ENCODE peak calls at places on chromosomes 7 and 10, in six cellular contexts. H is neural progenitor cell, D is IMR-90, G is AG09319, W is glutamatergic neuron, L is PC-3. X is an unnamed sample.

GRCh38 chr7:22127835-22128527 is 182.3 kb upstream of the CDCA7L start:
- DNase-seq in G (no peak), H (no peak), L (no peak), W (no peak), D (no peak), X (no peak)

GRCh38 chr10:132111121-132111731 is 45.5 kb downstream of the JAKMIP3 start:
- DNase-seq in D (no peak), W (no peak), L (no peak), G (no peak), H (no peak), X (no peak)

GRCh38 chr10:70597856-70598815 is 4.4 kb downstream of the PRF1 start:
- DNase-seq in G (no peak), H (no peak), W (no peak), D (no peak), L (no peak), X (no peak)

GRCh38 chr7:3821473-3821872 is 520.4 kb downstream of the SDK1 start:
- DNase-seq in L (no peak), G (no peak), W (no peak), D (no peak), H (no peak), X (no peak)

GRCh38 chr10:128419466-128420019 is 293.3 kb upstream of the MKI67 start:
- DNase-seq in G (no peak), H (no peak), W (no peak), D (no peak), L (no peak), X (no peak)

GRCh38 chr10:22325272-22325947 is 4.5 kb downstream of the BMI1 start:
- DNase-seq in L (peak), W (peak), H (peak), D (peak), G (no peak), X (peak)

GRCh38 chr10:15430969-15431791 is 60.1 kb upstream of the FAM171A1 start:
- DNase-seq in L (no peak), G (no peak), D (no peak), W (no peak), H (no peak), X (no peak)

GRCh38 chr10:62175256-62175655 is 93.4 kb downstream of the RTKN2 start:
- DNase-seq in D (no peak), H (no peak), W (no peak), G (no peak), L (no peak), X (no peak)

GRCh38 chr10:106757521-106757920 is 407.0 kb downstream of the SORCS1 start:
- DNase-seq in G (no peak), D (no peak), H (no peak), W (no peak), L (no peak), X (no peak)

GRCh38 chr10:70132098-70133029 is at the start of gene AIFM2:
- DNase-seq in G (peak), L (peak), W (peak), D (peak), H (peak), X (peak)

GRCh38 chr10:119428789-119429188 is 113.7 kb downstream of the RGS10 start:
- DNase-seq in H (no peak), L (no peak), G (no peak), W (no peak), D (peak), X (no peak)

GRCh38 chr7:7018290-7018689 is 164.1 kb upstream of the C1GALT1 start:
- DNase-seq in H (no peak), D (no peak), L (peak), G (no peak), W (no peak), X (no peak)

GRCh38 chr10:96840841-96841518 is 8.9 kb downstream of the LCOR start:
- DNase-seq in L (peak), W (no peak), D (peak), G (no peak), H (no peak), X (no peak)

GRCh38 chr10:78777466-78778256 is 291.1 kb upstream of the ZMIZ1 start:
- DNase-seq in W (no peak), D (peak), G (no peak), L (peak), H (no peak), X (no peak)

GRCh38 chr10:132417249-132417878 is 20.4 kb downstream of the PWWP2B start:
- DNase-seq in G (no peak), W (no peak), D (no peak), L (no peak), H (no peak), X (no peak)

GRCh38 chr10:58282615-58283014 is 13.7 kb downstream of the CISD1 start:
- DNase-seq in G (no peak), H (no peak), D (no peak), W (no peak), L (no peak), X (no peak)

GRCh38 chr10:90443342-90443741 is 414.5 kb downstream of the HTR7 start:
- DNase-seq in G (no peak), D (no peak), H (no peak), L (no peak), W (no peak), X (no peak)

GRCh38 chr7:50812847-50813475 is 30.3 kb upstream of the GRB10 start:
- DNase-seq in H (no peak), L (peak), W (no peak), G (peak), D (peak), X (no peak)

GRCh38 chr7:34842782-34843181 is 184.8 kb downstream of the NPSR1 start:
- DNase-seq in W (no peak), L (no peak), D (no peak), G (no peak), H (no peak), X (no peak)

GRCh38 chr10:101451589-101452190 is 97.7 kb downstream of the BTRC start:
- DNase-seq in L (no peak), W (peak), D (no peak), G (no peak), H (peak), X (no peak)

GRCh38 chr10:78196964-78197363 is 163.3 kb downstream of the RPS24 start:
- DNase-seq in G (no peak), L (peak), D (peak), W (no peak), H (no peak), X (no peak)

GRCh38 chr7:74494076-74494548 is 40.4 kb downstream of the GTF2IRD1 start:
- DNase-seq in H (no peak), G (no peak), L (no peak), D (no peak), W (no peak), X (no peak)

GRCh38 chr7:93171606-93172226 is 23.5 kb upstream of the SAMD9L start:
- DNase-seq in H (no peak), G (no peak), W (no peak), L (no peak), D (no peak), X (no peak)

GRCh38 chr7:3204526-3204925 is 96.5 kb upstream of the SDK1 start:
- DNase-seq in D (no peak), L (no peak), G (no peak), H (no peak), W (no peak), X (no peak)

GRCh38 chr7:46391215-46391614 is 470.1 kb upstream of the IGFBP3 start:
- DNase-seq in D (peak), L (no peak), H (no peak), W (no peak), G (no peak), X (no peak)
- TF ChIP-seq CTCF in D (no peak), L (no peak), H (no peak), W (no peak), G (no peak), X (no peak)

DNA sequence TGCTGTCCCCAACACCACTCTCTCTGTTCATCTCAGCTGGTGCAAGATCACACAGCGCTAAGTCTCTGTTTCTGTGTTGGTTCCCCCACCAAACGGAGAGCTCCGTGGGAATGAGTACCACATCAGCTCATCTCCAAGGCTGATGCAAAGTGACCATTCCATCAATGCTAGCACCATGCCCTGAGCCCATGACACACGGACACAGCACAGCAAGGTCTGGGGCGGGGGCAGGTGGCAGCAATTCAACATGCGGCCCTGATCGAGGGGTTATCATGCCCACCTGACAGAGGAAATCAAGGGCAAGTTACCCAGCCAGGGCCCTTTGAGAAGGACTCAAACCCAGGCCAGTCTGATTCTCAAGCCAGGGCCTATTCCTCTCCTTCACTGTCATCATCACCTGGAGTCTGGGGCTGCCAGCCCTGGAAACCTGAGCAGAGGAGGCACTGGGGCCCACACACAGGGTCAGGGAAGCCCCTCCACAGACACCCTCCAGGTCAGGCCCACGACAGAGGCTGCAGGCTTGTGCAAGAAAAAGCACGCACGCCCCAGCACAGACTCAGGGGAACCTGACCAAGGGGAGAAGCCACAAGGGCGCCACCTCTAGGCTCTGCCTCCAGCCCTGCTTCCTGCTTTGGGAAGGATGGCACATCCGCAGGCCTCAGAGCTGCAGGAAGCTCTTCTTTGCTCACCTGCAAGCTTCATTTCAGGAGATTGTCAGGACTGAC is 74.8 kb downstream of the GRID1 start:
- DNase-seq in D (no peak), W (peak), G (no peak), H (peak), L (no peak), X (no peak)
- TF ChIP-seq CTCF in D (no peak), W (no peak), G (no peak), H (peak), L (no peak), X (no peak)

DNA sequence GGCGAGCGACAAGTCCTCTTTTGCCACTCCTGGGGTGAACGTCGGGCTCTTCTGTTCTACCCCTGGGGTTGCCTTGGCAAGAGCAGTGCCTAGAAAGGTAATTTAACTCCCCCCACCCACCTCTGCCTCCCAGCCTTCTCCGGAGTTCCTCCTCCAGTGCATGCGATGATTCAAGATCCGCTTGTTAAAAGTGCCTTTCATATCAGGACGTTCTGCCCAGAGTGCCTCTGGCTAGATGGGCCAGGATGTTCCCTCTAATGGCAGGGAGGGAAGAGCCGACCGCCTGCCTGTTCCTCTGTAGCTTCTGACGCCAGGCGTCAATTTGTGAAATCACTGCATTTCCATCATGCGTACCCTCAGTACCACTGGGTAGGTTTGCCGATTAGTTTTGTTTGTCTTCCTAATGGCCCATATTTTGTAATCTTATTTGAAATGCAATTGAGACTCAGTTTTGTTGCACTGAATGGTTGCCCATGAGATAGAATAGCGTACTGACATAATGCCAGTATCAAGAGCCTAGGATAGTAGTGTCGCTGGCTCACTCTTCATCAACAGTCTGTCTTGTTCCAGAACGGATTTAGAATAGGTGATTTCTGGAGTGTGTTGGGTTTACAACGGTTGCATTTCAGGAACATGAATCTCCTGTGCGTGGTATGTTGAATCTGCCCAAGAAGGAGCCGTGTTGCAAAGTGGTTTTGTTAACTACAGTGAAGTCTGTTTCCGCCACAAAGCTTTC is 13.5 kb downstream of the ECHDC3 start:
- DNase-seq in D (no peak), W (no peak), G (no peak), L (no peak), H (no peak), X (no peak)
- TF ChIP-seq CTCF in D (no peak), W (no peak), G (no peak), L (no peak), H (no peak), X (no peak)

GRCh38 chr7:24981544-24981951 is 1.6 kb upstream of the OSBPL3 start:
- DNase-seq in W (peak), G (no peak), H (peak), L (peak), D (peak), X (peak)
- TF ChIP-seq CTCF in W (no peak), G (no peak), H (no peak), L (no peak), D (no peak), X (no peak)

GRCh38 chr10:92839191-92840085 is 8.9 kb upstream of the EXOC6 start:
- DNase-seq in D (peak), H (peak), L (no peak), W (peak), G (peak), X (peak)
- TF ChIP-seq CTCF in D (peak), H (peak), L (peak), W (peak), G (no peak), X (peak)

DNA sequence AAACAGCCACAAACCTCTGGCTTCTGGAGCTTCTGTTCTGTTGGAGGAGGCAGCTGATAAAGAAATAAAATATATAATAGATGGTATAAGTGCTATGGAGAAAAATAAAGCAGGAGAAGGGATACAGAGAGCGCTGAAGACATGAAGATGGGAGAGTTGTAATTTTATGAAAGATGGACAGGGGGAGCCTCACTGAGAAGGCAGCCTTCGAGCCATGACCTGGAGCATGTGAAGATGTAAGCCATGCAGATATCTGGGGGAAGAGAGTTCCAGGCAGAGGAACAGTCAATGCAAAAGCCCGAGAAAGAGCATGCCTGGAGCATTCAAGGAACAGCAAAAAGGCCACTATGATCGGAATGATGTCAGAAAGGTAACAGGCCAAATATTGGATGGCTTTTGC is 187.5 kb downstream of the KIAA1217 start:
- DNase-seq in G (no peak), W (no peak), L (peak), D (no peak), H (no peak), X (no peak)
- TF ChIP-seq CTCF in G (peak), W (no peak), L (peak), D (peak), H (peak), X (no peak)

DNA sequence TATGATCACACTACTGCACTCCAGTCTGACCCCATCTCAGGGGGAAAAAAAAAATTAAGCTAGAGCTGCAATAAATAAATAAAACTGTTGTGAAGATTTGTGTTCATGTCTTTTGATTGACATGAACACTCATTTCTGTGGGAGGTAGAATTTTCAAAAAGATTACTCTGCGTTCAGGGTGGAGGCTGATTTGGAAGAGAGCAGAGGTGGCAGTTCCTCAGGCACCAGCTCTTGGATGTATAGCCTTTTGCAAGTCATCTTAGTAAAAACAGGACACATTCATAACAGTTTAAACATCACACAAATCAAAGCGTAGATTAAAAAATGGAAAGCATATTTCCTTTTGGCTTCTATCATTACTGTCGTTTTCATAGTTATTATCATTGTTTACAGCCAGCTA is 243.5 kb upstream of the LRGUK start:
- DNase-seq in D (no peak), G (no peak), L (no peak), W (no peak), H (no peak), X (no peak)
- TF ChIP-seq CTCF in D (no peak), G (no peak), L (no peak), W (no peak), H (no peak), X (no peak)